ENCODE peak calls at places on chromosomes 6 and 20, in nine cellular contexts. M, J, Q, B, V, C, Z, I and U are unnamed samples.

GRCh38 chr6:17277256-17277655 is 3.9 kb upstream of the RBM24 start:
- DNase-seq in M (no peak), J (no peak), Q (no peak), B (no peak), V (no peak), C (no peak), Z (no peak), I (no peak), U (no peak)

GRCh38 chr20:33053291-33054106 is at the start of gene BPIFB3:
- DNase-seq in M (no peak), J (no peak), Q (no peak), B (no peak), V (no peak), C (no peak), Z (no peak), I (no peak), U (no peak)

GRCh38 chr6:109526905-109527628 is 44.0 kb upstream of the ZBTB24 start:
- DNase-seq in M (no peak), J (peak), Q (peak), B (no peak), V (peak), C (no peak), Z (peak), I (peak), U (peak)

GRCh38 chr6:35213824-35214756 is at the start of gene SCUBE3:
- DNase-seq in M (peak), J (peak), Q (no peak), B (no peak), V (no peak), C (no peak), Z (no peak), I (peak), U (peak)

GRCh38 chr6:91449539-91449938 is 862.7 kb upstream of the MAP3K7 start:
- DNase-seq in M (no peak), J (no peak), Q (no peak), B (no peak), V (no peak), C (no peak), Z (no peak), I (peak), U (no peak)

GRCh38 chr6:132333639-132334516 is 67.4 kb downstream of the MOXD1 start:
- DNase-seq in M (no peak), J (peak), Q (peak), B (no peak), V (peak), C (no peak), Z (no peak), I (peak), U (peak)

GRCh38 chr6:165325609-165326008 is 16.2 kb upstream of the C6orf118 start:
- DNase-seq in M (no peak), J (no peak), Q (no peak), B (no peak), V (no peak), C (no peak), Z (no peak), I (no peak), U (no peak)

GRCh38 chr20:40691566-40692239 is 2.7 kb upstream of the MAFB start:
- DNase-seq in M (no peak), J (no peak), Q (no peak), B (no peak), V (no peak), C (no peak), Z (no peak), I (no peak), U (no peak)

GRCh38 chr6:37699138-37699766 is 1.6 kb upstream of the MDGA1 start:
- DNase-seq in M (no peak), J (no peak), Q (no peak), B (no peak), V (no peak), C (no peak), Z (no peak), I (no peak), U (no peak)

GRCh38 chr6:37704066-37704465 is 6.4 kb upstream of the MDGA1 start:
- DNase-seq in M (no peak), J (no peak), Q (no peak), B (no peak), V (no peak), C (no peak), Z (no peak), I (no peak), U (no peak)

GRCh38 chr6:37700266-37700973 is 2.7 kb upstream of the MDGA1 start:
- DNase-seq in M (no peak), J (no peak), Q (no peak), B (no peak), V (no peak), C (no peak), Z (no peak), I (no peak), U (no peak)

GRCh38 chr6:37704923-37705238 is 7.2 kb upstream of the MDGA1 start:
- DNase-seq in M (no peak), J (no peak), Q (no peak), B (no peak), V (no peak), C (no peak), Z (no peak), I (no peak), U (no peak)

DNA sequence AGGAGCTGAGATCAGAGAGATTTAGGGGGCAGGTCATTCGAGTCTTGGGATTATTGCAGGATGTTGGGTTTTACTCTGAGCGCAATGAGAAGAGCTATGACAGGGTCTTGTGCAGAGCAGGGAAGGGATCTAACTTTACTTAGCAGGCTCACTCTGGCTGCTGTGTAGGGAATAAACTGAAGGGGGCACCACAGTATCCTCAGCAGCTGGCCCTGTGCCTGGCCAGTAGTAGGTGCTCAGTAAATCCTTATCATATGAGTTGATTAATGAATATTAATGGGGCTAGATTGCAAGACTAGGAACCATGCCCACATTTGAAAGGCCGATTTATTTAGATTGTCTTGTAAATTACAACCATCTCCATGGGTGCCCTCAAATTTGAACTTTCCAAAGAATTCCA is 4.6 kb upstream of the MDGA1 start:
- DNase-seq in M (no peak), J (no peak), Q (no peak), B (no peak), V (no peak), C (no peak), Z (no peak), I (no peak), U (no peak)
- TF ChIP-seq CTCF in M (no peak), J (no peak), Q (no peak), B (no peak), V (no peak), C (no peak), Z (no peak), I (peak), U (peak)

GRCh38 chr6:31657406-31658157 is 1.9 kb downstream of the APOM start:
- DNase-seq in M (no peak), J (no peak), Q (no peak), B (no peak), V (no peak), C (no peak), Z (no peak), I (no peak), U (no peak)
- H3K27ac ChIP-seq in M (no peak), J (no peak), Q (no peak), B (no peak), V (no peak), C (no peak), Z (no peak), I (no peak), U (no peak)

GRCh38 chr6:23562554-23562953 is 563.5 kb upstream of the NRSN1 start:
- DNase-seq in M (no peak), J (no peak), Q (no peak), B (no peak), V (no peak), C (no peak), Z (no peak), I (no peak), U (no peak)
- H3K4me3 ChIP-seq in M (no peak), J (no peak), Q (no peak), B (no peak), V (no peak), C (no peak), Z (no peak), I (no peak), U (no peak)

DNA sequence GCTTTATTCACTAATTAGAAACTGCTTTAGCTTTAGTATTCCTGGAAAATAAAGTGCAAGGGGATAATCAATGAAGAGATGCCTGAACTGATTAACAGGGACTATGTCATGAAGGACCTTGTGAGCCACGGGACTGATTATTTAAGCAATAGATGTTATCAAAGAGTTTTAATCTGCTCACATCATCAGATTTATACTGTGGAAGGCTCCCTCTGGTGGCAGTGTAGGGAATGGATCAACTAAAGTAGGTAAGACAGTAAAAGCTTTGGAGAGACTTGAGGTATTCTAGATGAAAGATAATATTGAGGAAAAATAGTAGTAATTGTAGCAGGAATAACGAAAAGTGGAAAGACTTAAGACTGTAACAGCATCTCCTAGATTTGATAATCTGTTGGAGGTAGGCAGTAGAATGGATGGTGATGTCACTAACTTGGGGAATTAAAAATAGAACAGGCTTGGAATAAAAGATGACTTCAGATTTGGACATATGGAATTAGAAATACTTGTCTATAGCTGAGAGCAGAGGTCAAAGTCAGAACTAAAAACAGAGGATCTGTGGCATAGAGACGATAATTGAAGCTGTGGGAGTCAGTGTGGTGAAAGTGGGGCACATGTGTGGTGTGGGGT is 80.3 kb upstream of the HTR1E start:
- DNase-seq in M (no peak), J (peak), Q (no peak), B (no peak), V (peak), C (no peak), Z (peak), I (peak), U (peak)
- TF ChIP-seq CTCF in M (peak), J (peak), Q (peak), B (peak), V (peak), C (peak), Z (peak), I (peak), U (peak)